ENCODE peak calls at places on chromosome 16, in eight cellular contexts. A is psoas muscle; E is A549; W is AML-193; I is EH; H is right atrium auricular region; C is activated T-helper 1 cell treated with anti-CD3 and anti-CD28 coated beads, Interleukin-12 subunit alpha, Interleukin-12 subunit beta, Interleukin-2, Interleukin-4 antibody, amounts not matched to agents 30 ng/mL and 10 ng/mL and 1 ng/mL, durations not matched to agents 14 hours and 24 hours and 36 hours; U is pancreas. J is an unnamed sample.
A peak's percentile ranks its signal among the peaks of the same experiment; 100 is the strongest.

GRCh38 chr16:88329726-88330700 is 52.7 kb upstream of the ZNF469 start:
- DNase-seq in A (peak; percentile 26), E (no peak), W (no peak), I (peak; percentile 60), H (no peak), C (no peak), U (no peak), J (no peak)

GRCh38 chr16:85463228-85463611 is 149.9 kb upstream of the GSE1 start:
- DNase-seq in A (no peak), E (no peak), W (no peak), I (no peak), H (no peak), C (no peak), U (peak; percentile 57), J (no peak)

GRCh38 chr16:7714775-7715174 is 382.1 kb downstream of the RBFOX1 start:
- DNase-seq in A (no peak), E (no peak), W (no peak), I (no peak), H (no peak), C (no peak), U (no peak), J (no peak)

GRCh38 chr16:2056077-2056476 is 8.3 kb downstream of the TSC2 start:
- DNase-seq in A (no peak), E (peak; percentile 54), W (no peak), I (peak; percentile 35), H (no peak), C (no peak), U (no peak), J (no peak)

GRCh38 chr16:88435437-88436355 is 17.4 kb upstream of the ZFPM1 start:
- DNase-seq in A (no peak), E (no peak), W (no peak), I (no peak), H (no peak), C (no peak), U (no peak), J (no peak)

GRCh38 chr16:85490971-85491771 is 122.0 kb upstream of the GSE1 start:
- DNase-seq in A (no peak), E (peak; percentile 52), W (peak; percentile 8), I (no peak), H (no peak), C (no peak), U (peak; percentile 77), J (no peak)

GRCh38 chr16:87129771-87130170 is 187.4 kb downstream of the C16orf95 start:
- DNase-seq in A (no peak), E (no peak), W (no peak), I (peak; percentile 72), H (no peak), C (no peak), U (peak; percentile 17), J (no peak)

GRCh38 chr16:29664133-29664912 is 1.3 kb downstream of the SPN start:
- DNase-seq in A (no peak), E (no peak), W (peak; percentile 16), I (no peak), H (no peak), C (peak; percentile 29), U (no peak), J (no peak)

GRCh38 chr16:68234188-68235104 is 1.5 kb downstream of the ESRP2 start:
- DNase-seq in A (peak; percentile 53), E (no peak), W (no peak), I (no peak), H (no peak), C (no peak), U (peak; percentile 90), J (no peak)

GRCh38 chr16:57600048-57600835 is 28.2 kb upstream of the ADGRG1 start:
- DNase-seq in A (peak; percentile 72), E (peak; percentile 68), W (no peak), I (peak; percentile 48), H (no peak), C (no peak), U (peak; percentile 86), J (no peak)

GRCh38 chr16:4900036-4900435 is 36.9 kb downstream of the PPL start:
- DNase-seq in A (no peak), E (no peak), W (no peak), I (no peak), H (no peak), C (no peak), U (no peak), J (no peak)

GRCh38 chr16:4460936-4461249 is 13.5 kb downstream of the NMRAL1 start:
- DNase-seq in A (no peak), E (no peak), W (no peak), I (no peak), H (no peak), C (no peak), U (no peak), J (no peak)

GRCh38 chr16:77197747-77198146 is 1.5 kb upstream of the SYCE1L start:
- DNase-seq in A (no peak), E (no peak), W (no peak), I (no peak), H (no peak), C (no peak), U (no peak), J (no peak)

GRCh38 chr16:81650982-81651562 is 128.0 kb upstream of the PLCG2 start:
- DNase-seq in A (peak; percentile 83), E (no peak), W (no peak), I (no peak), H (peak; percentile 83), C (no peak), U (no peak), J (peak; percentile 60)

GRCh38 chr16:68995011-68995504 is 110.4 kb upstream of the HAS3 start:
- DNase-seq in A (no peak), E (peak; percentile 84), W (no peak), I (peak; percentile 77), H (no peak), C (no peak), U (no peak), J (no peak)

GRCh38 chr16:51430716-51431369 is 279.8 kb upstream of the SALL1 start:
- DNase-seq in A (no peak), E (no peak), W (no peak), I (no peak), H (no peak), C (no peak), U (no peak), J (no peak)

GRCh38 chr16:55809851-55810250 is 23.0 kb downstream of the CES1 start:
- DNase-seq in A (no peak), E (no peak), W (no peak), I (no peak), H (no peak), C (no peak), U (peak; percentile 24), J (no peak)

GRCh38 chr16:57112403-57113041 is 20.1 kb downstream of the CPNE2 start:
- DNase-seq in A (no peak), E (no peak), W (no peak), I (peak; percentile 30), H (no peak), C (no peak), U (no peak), J (no peak)

GRCh38 chr16:48517493-48517892 is 92.5 kb downstream of the N4BP1 start:
- DNase-seq in A (no peak), E (no peak), W (no peak), I (no peak), H (no peak), C (no peak), U (no peak), J (no peak)

GRCh38 chr16:56569971-56570370 is 5.1 kb downstream of the MT4 start:
- DNase-seq in A (no peak), E (no peak), W (no peak), I (no peak), H (no peak), C (no peak), U (no peak), J (no peak)

J was measured in DMS 273 treated with DMSO at 0.1 percent for 48 hours.